ENCODE peak calls at places on chromosomes 7 and 10, in seven cellular contexts. S is MM.1S, N is tibial nerve, Z is body of pancreas, C is aorta, U is endothelial cell of umbilical vein, O is tibial artery. A is an unnamed sample.
A peak's percentile ranks its signal among the peaks of the same experiment; 100 is the strongest.

GRCh38 chr7:27132978-27133377 is 2.4 kb upstream of the HOXA4 start:
- DNase-seq in C (no peak), U (no peak), S (no peak), Z (no peak), N (no peak), O (no peak), A (no peak)

GRCh38 chr10:75982611-75983369 is 551.4 kb downstream of the LRMDA start:
- DNase-seq in S (no peak), C (no peak), O (no peak), U (no peak), N (peak; percentile 63), Z (peak; percentile 47), A (peak; percentile 10)

GRCh38 chr7:157550300-157551275 is 213.8 kb downstream of the DNAJB6 start:
- DNase-seq in S (no peak), O (peak; percentile 44), C (no peak), N (no peak), Z (no peak), U (no peak), A (no peak)

GRCh38 chr7:69434350-69434749 is 163.9 kb upstream of the AUTS2 start:
- DNase-seq in Z (no peak), U (no peak), O (no peak), N (no peak), S (no peak), C (no peak), A (peak; percentile 43)

GRCh38 chr10:11434323-11434722 is 177.1 kb downstream of the USP6NL start:
- DNase-seq in U (no peak), S (no peak), Z (no peak), N (no peak), O (no peak), C (no peak), A (no peak)

GRCh38 chr10:79189853-79190435 is 121.2 kb downstream of the ZMIZ1 start:
- DNase-seq in Z (no peak), S (no peak), U (no peak), O (no peak), N (no peak), C (no peak), A (no peak)

GRCh38 chr7:27118580-27118979 is 12.0 kb downstream of the HOXA4 start:
- DNase-seq in S (no peak), U (no peak), Z (no peak), C (no peak), O (no peak), N (no peak), A (no peak)

GRCh38 chr7:73847941-73848723 is 5.8 kb upstream of the METTL27 start:
- DNase-seq in O (no peak), N (no peak), Z (no peak), U (no peak), S (no peak), C (no peak), A (no peak)

GRCh38 chr10:119348516-119349240 is 141.3 kb downstream of the GRK5 start:
- DNase-seq in U (no peak), N (peak; percentile 79), Z (no peak), O (no peak), S (no peak), C (no peak), A (no peak)

GRCh38 chr7:15113752-15114151 is 211.2 kb upstream of the DGKB start:
- DNase-seq in N (no peak), U (no peak), S (no peak), Z (no peak), O (no peak), C (no peak), A (no peak)

GRCh38 chr10:131580674-131581073 is 269.2 kb upstream of the TCERG1L start:
- DNase-seq in S (no peak), O (peak; percentile 43), C (no peak), U (no peak), N (no peak), Z (no peak), A (no peak)

GRCh38 chr10:124830445-124830844 is 28.8 kb downstream of the ABRAXAS2 start:
- DNase-seq in U (no peak), S (no peak), N (no peak), C (no peak), O (no peak), Z (no peak), A (no peak)

GRCh38 chr10:44510716-44511115 is 125.8 kb upstream of the CXCL12 start:
- DNase-seq in C (no peak), Z (no peak), U (no peak), O (no peak), N (no peak), S (no peak), A (peak; percentile 16)

GRCh38 chr10:69649771-69650550 is 19.9 kb downstream of the FAM241B start:
- DNase-seq in U (no peak), Z (no peak), O (no peak), C (no peak), N (no peak), S (no peak), A (no peak)

GRCh38 chr10:23201837-23202236 is 9.7 kb downstream of the PTF1A start:
- DNase-seq in Z (no peak), N (no peak), S (no peak), C (no peak), O (no peak), U (no peak), A (no peak)

GRCh38 chr7:135175931-135176330 is 5.4 kb upstream of the CYREN start:
- DNase-seq in S (no peak), N (no peak), U (no peak), Z (no peak), C (no peak), O (no peak), A (no peak)
- H3K4me3 ChIP-seq in S (no peak overlapping the region), N (no peak overlapping the region), U (no peak overlapping the region), Z (no peak overlapping the region), C (no peak overlapping the region), O (no peak overlapping the region), A (no peak overlapping the region)

GRCh38 chr7:94424336-94424735 is 29.6 kb downstream of the COL1A2 start:
- DNase-seq in C (no peak), Z (no peak), O (no peak), S (no peak), U (no peak), N (no peak), A (no peak)
- H3K27ac ChIP-seq in C (peak overlapping the region; percentile 87), Z (no peak overlapping the region), O (peak overlapping the region; percentile 71), S (no peak overlapping the region), U (no peak overlapping the region), N (peak overlapping the region; percentile 56), A (no peak overlapping the region)

GRCh38 chr7:100720320-100720644 is at the start of gene EPO:
- DNase-seq in N (no peak), U (no peak), Z (no peak), O (no peak), S (no peak), C (no peak), A (peak; percentile 12)

GRCh38 chr7:100720645-100721504 is 607 bp downstream of the EPO start:
- DNase-seq in C (no peak), N (no peak), S (no peak), U (no peak), Z (no peak), O (no peak), A (peak; percentile 57)

GRCh38 chr7:100721505-100721812 is 1.2 kb downstream of the EPO start:
- DNase-seq in Z (no peak), U (no peak), N (no peak), O (no peak), S (no peak), C (no peak), A (no peak)

GRCh38 chr7:100722480-100723212 is 2.4 kb downstream of the EPO start:
- DNase-seq in C (no peak), N (no peak), Z (peak; percentile 89), O (no peak), U (no peak), S (no peak), A (no peak)

DNA sequence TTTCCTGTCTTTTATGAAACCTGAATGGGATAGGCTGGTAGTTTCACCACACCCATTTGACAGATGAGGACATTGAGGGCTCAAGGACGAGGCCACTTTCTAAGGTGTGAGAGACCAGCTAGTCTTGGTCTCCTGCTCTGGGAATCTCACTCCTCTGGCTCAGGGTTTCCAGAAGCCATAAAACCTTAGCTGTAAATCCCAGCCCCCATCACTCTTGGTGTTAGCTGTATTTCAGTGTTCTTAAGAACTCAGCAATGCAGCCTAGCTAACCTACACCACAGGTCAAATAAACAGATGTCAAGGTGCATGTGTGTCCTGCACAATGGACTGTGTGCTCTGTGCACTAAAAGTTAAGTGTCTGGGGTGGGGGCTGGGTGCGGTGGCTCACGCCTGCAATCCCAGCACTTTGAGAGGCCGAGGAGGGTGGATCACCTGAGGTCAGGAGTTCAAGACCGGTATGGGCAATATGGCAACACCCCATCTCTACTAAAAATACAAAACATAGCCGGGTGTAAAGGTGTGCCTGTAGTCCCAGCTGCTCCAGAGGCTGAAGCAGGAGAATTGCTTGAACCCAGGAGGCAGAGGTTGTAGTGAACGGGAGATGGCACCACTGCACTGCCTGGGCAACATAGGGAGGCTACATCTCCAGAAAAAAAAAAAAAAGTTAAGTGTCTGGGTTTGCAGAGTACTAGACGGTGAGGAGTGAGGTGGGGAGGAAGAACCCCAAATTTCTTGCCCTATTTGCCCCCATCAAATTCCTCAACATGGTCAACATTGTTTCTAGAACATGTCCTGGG is 547 bp upstream of the EPO start:
- DNase-seq in S (no peak), U (no peak), C (no peak), Z (no peak), N (no peak), O (no peak), A (peak; percentile 38)
- H3K4me3 ChIP-seq in S (no peak overlapping the region), U (no peak overlapping the region), C (no peak overlapping the region), Z (no peak overlapping the region), N (no peak overlapping the region), O (no peak overlapping the region), A (peak overlapping the region; percentile 37)

DNA sequence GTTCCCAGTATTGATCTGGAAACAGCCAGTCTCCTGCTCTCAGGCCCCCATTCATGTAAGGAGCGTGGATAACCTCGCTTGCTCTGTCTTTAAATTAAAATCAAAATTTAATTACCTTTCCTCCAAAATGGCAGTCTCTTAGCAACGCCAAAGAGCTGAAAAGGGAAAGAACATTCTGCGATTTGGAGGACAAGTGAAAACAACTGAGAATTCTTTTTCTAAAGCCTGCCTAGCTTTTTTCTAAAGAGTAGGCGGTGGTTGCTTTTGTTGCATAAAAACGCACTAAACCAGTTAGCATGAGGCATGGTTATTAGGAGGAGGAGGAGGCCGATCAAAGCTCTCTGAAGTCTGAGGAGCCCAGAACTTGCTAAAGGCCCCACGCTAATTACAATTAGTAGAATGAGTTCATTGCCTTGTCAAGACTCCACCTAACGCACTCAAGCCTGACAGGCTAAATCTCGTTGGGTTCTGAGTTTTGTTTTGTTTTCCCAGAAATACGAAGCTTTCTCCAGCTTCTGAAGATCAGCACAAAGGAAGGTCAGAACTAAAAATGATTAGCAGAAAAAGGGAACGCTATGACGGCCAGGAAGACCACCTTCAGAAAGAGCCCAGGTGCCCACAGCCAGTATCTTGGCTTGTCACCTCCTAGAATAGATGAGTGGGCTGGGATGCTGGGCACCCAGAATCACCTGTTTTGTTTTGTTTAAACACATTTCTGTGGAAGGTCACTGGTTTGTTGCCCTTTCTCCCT is 72.0 kb downstream of the FGFR2 start:
- DNase-seq in N (no peak), U (no peak), Z (no peak), C (no peak), O (no peak), S (no peak), A (no peak)
- H3K27ac ChIP-seq in N (peak overlapping the region; percentile 33), U (no peak overlapping the region), Z (peak overlapping the region; percentile 71), C (no peak overlapping the region), O (peak overlapping the region; percentile 52), S (peak overlapping the region; percentile 25), A (peak overlapping the region; percentile 38)

DNA sequence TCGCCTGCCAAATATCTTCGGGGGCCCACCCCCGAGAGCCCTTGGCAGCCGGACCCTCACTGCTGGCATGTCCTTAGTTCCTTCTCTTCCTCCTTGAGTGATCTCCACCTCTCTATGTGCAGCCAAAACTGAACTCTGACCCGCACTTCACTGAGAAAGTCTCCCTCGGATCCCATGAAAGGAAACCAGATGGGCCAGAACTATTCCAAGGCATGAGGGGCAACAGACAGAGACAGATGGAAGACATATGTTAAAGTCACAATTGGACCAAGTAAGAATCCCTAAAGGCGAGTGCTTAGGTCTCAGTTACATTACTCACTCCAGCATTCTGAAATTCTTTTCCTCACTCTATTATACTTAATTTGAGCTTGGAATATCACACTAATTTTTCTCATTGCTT is 43.0 kb upstream of the EZH2 start:
- DNase-seq in C (no peak), Z (no peak), O (no peak), U (no peak), N (no peak), S (no peak), A (peak; percentile 5)
- H3K4me3 ChIP-seq in C (no peak overlapping the region), Z (no peak overlapping the region), O (no peak overlapping the region), U (no peak overlapping the region), N (no peak overlapping the region), S (no peak overlapping the region), A (no peak overlapping the region)